ENCODE peak calls at places on chromosomes 6 and 20, in four cellular contexts. U is BJ, D is esophagus squamous epithelium, I is small intestine. C is an unnamed sample. For H3K27me3, the result is how much of the 10 kb centered on the place peaks cover.

GRCh38 chr6:152273638-152274037 is 363.5 kb downstream of the SYNE1 start:
- DNase-seq in U (no peak), D (no peak), I (no peak), C (no peak)

GRCh38 chr20:11234181-11234969 is 560.6 kb upstream of the JAG1 start:
- DNase-seq in U (no peak), D (no peak), I (no peak), C (no peak)

GRCh38 chr20:9628166-9628565 is 113.8 kb downstream of the LAMP5 start:
- DNase-seq in U (no peak), D (no peak), I (no peak), C (no peak)

GRCh38 chr20:41482647-41483552 is 116.3 kb upstream of the EMILIN3 start:
- DNase-seq in U (peak), D (no peak), I (no peak), C (no peak)

GRCh38 chr6:170174124-170174770 is 116.6 kb downstream of the DLL1 start:
- DNase-seq in U (no peak), D (no peak), I (no peak), C (no peak)

GRCh38 chr6:27492776-27493175 is 19.9 kb upstream of the ZNF184 start:
- DNase-seq in U (no peak), D (no peak), I (no peak), C (no peak)

GRCh38 chr6:31042801-31043200 is 32.5 kb downstream of the MUC22 start:
- DNase-seq in U (no peak), D (no peak), I (peak), C (no peak)

GRCh38 chr6:118017301-118017854 is 110.3 kb downstream of the SLC35F1 start:
- DNase-seq in U (no peak), D (no peak), I (no peak), C (no peak)

GRCh38 chr20:13046409-13046808 is 37.6 kb downstream of the SPTLC3 start:
- DNase-seq in U (no peak), D (no peak), I (peak), C (no peak)

GRCh38 chr6:7143161-7143974 is 35.6 kb downstream of the RREB1 start:
- DNase-seq in U (no peak), D (no peak), I (no peak), C (no peak)

GRCh38 chr6:134921980-134922313 is 28.0 kb downstream of the ALDH8A1 start:
- DNase-seq in U (no peak), D (no peak), I (no peak), C (no peak)

GRCh38 chr6:15244605-15245360 is 1.1 kb upstream of the JARID2 start:
- DNase-seq in U (no peak), D (no peak), I (peak), C (peak)

GRCh38 chr20:14717124-14718004 is 380.0 kb upstream of the FLRT3 start:
- DNase-seq in U (no peak), D (no peak), I (peak), C (no peak)

GRCh38 chr20:53069121-53069520 is 97.0 kb downstream of the TSHZ2 start:
- DNase-seq in U (no peak), D (no peak), I (no peak), C (no peak)

GRCh38 chr6:166435574-166435973 is 52.8 kb upstream of the MPC1 start:
- DNase-seq in U (no peak), D (no peak), I (peak), C (peak)

GRCh38 chr6:105771313-105771970 is 314.7 kb upstream of the PRDM1 start:
- DNase-seq in U (no peak), D (no peak), I (no peak), C (no peak)

GRCh38 chr20:59268827-59269226 is 31.6 kb upstream of the EDN3 start:
- DNase-seq in U (no peak), D (no peak), I (no peak), C (no peak)

GRCh38 chr20:6034134-6034969 is 19.5 kb downstream of the LRRN4 start:
- DNase-seq in U (no peak), D (no peak), I (no peak), C (no peak)

GRCh38 chr20:15252289-15252688 is 914.9 kb upstream of the FLRT3 start:
- DNase-seq in U (no peak), D (no peak), I (no peak), C (no peak)

GRCh38 chr20:60266184-60266823 is 308.1 kb downstream of the CDH26 start:
- DNase-seq in U (no peak), D (no peak), I (no peak), C (no peak)

GRCh38 chr6:14851286-14851685 is 394.6 kb upstream of the JARID2 start:
- DNase-seq in U (peak), D (no peak), I (no peak), C (no peak)

GRCh38 chr20:58544301-58544700 is 29.1 kb upstream of the APCDD1L start:
- DNase-seq in U (no peak), D (no peak), I (no peak), C (no peak)

GRCh38 chr6:32936247-32937152 is 4.3 kb downstream of the HLA-DMB start:
- DNase-seq in U (no peak), D (no peak), I (no peak), C (no peak)

GRCh38 chr6:62980093-62980492 is 231.2 kb upstream of the FKBP1C start:
- DNase-seq in U (no peak), D (no peak), I (no peak), C (no peak)

GRCh38 chr6:6803180-6803978 is 214.9 kb downstream of the LY86 start:
- DNase-seq in U (no peak), D (peak), I (peak), C (peak)

GRCh38 chr6:89643411-89643810 is 4.9 kb upstream of the LYRM2 start:
- DNase-seq in U (no peak), D (no peak), I (peak), C (no peak)

GRCh38 chr6:148524509-148524908 is 181.9 kb downstream of the SASH1 start:
- DNase-seq in U (no peak), D (no peak), I (no peak), C (no peak)

GRCh38 chr20:33711446-33711738 is 8.7 kb downstream of the PXMP4 start:
- DNase-seq in U (no peak), D (no peak), I (no peak), C (no peak)

GRCh38 chr20:44200983-44201382 is 9.6 kb downstream of the OSER1 start:
- DNase-seq in U (no peak), D (no peak), I (no peak), C (no peak)

GRCh38 chr20:37760322-37760721 is 66.5 kb downstream of the CTNNBL1 start:
- DNase-seq in U (no peak), D (no peak), I (no peak), C (no peak)

GRCh38 chr6:43897571-43898302 is 127.7 kb downstream of the VEGFA start:
- DNase-seq in U (no peak), D (no peak), I (no peak), C (peak)

GRCh38 chr6:56831334-56831733 is 123.6 kb upstream of the BEND6 start:
- DNase-seq in U (no peak), D (no peak), I (no peak), C (no peak)

GRCh38 chr20:64109831-64110391 is 2.5 kb upstream of the NPBWR2 start:
- DNase-seq in U (no peak), D (no peak), I (no peak), C (peak)

GRCh38 chr6:126786262-126786661 is 332.2 kb upstream of the RSPO3 start:
- DNase-seq in U (no peak), D (no peak), I (no peak), C (no peak)

GRCh38 chr6:146420255-146420654 is 123.4 kb upstream of the RAB32 start:
- DNase-seq in U (no peak), D (no peak), I (no peak), C (no peak)

GRCh38 chr20:43188861-43189613 is 669 bp downstream of the PTPRT start:
- DNase-seq in U (no peak), D (no peak), I (no peak), C (no peak)
- H3K4me3 ChIP-seq in U (no peak), D (no peak), I (no peak), C (no peak)

DNA sequence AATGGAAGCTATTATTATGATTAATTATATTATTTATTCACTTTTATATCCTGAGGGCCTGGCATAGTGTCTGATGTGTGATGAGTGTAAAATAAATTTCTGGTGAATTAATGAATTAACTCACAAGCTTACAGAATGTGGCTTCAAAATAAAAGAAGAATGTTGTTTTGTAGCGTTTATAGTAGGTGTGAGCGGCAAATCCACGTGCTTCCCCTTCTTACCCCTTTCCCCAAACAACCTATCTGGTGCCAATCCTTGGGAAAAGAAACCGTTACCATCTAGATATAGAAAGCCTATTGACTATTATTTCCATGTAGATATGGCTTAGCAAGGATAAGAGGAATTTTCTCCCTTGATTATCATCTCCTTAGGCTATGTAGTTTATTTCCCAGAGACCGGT is 144.6 kb upstream of the CITED2 start:
- DNase-seq in U (no peak), D (no peak), I (no peak), C (no peak)
- H3K27me3 ChIP-seq in U (under half), D (under half), I (under half), C (under half)

GRCh38 chr20:2839732-2840137 is 720 bp downstream of the PCED1A start:
- DNase-seq in U (no peak), D (no peak), I (no peak), C (no peak)

GRCh38 chr20:2840138-2840966 is at the start of the genes PCED1A and VPS16:
- DNase-seq in U (peak), D (peak), I (peak), C (peak)

GRCh38 chr20:2837561-2837960 is 2.9 kb downstream of the PCED1A start:
- DNase-seq in U (no peak), D (no peak), I (no peak), C (no peak)

GRCh38 chr20:2838170-2838797 is 2.2 kb downstream of the PCED1A start:
- DNase-seq in U (no peak), D (no peak), I (no peak), C (no peak)

DNA sequence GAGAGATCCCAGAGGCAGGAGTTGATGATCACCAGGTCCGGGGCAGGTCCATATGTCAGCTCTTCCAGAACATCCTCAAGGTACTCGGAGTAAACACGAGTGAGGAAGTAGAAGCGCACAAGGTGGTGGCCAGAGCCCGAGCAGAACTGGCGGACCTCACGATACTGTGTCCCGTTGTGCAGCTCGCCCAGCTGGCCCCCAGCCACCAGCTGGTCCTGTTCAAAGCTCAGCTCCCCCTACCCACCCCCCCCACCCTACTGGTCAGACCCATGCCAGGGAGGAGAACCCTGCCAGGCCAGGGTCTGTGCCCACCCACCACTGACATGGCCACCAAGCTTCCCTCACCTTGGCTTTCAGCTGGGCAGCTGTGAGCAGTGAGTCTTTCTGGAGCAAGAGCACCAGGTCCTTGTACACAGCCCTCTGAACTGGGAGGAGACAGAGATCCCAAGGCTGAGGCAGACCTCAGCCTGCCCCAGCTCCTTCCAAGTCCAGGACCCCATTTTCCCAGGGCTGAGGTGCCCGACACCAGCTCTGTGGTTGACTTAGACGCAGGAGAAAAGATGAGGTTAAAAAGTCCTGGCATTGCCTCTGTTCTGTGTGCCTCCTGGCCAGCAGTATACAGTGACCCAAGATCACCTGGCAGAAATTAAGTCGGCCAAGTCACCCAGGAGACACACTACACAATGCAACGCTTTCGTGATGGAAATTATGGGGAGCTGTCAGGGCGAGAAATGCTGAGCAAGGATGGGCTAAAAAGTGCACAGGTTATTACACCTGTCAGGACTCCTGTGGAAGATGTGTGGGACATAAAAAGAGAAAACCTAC is 1.4 kb downstream of the PCED1A start:
- DNase-seq in U (no peak), D (no peak), I (no peak), C (no peak)
- H3K4me3 ChIP-seq in U (no peak), D (no peak), I (no peak), C (no peak)

DNA sequence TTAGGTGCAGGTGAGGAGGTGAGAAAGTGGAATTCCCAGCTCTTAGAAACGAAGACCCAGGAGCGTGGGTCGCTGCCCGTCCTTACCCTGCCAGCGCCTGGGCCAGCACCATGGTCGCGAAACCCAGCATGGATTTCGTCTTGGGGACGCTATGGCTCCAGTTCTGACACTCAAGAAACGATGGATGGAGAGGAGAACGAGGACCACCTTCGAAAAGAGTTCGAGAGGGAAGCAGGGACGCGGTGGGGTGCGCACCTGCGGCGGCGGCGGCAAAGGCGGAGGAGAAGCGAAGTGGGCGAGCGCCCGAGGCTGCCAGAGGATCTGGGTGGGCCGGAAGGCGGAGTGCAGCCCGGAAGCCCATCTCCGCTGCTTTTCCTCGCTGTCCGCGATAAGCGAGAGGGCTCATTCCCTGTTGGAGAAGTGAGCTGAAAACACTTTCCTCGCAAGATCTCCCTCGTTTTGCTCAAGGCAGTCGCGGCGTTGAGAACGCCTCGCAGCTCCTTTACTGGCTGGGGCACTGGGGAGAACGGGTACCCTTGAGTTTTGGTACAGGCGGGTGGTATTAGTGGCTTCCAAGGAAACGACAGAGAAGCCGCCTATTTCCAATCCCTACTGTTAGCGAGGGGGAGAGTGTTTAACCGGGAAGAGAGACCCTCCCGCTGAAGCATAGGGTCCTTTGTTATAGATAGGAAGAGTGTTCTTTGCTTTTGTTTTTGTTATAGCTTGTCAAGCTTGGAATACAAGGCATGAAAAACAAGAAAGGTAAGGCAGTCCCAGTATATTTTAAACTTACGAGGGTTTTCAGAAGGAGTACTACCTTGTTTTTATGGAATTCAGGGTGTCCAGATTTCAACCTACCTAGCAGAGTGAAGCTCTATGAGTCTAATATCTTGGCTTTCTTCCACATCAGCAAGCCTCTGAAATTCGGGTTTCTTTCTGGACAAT is 109.5 kb downstream of the TRIM27 start:
- DNase-seq in U (no peak), D (no peak), I (no peak), C (no peak)
- H3K27me3 ChIP-seq in U (under half), D (half or more), I (under half), C (under half)

GRCh38 chr6:135939216-135939610 is 87.7 kb downstream of the PDE7B start:
- DNase-seq in U (no peak), D (no peak), I (no peak), C (no peak)
- H3K4me3 ChIP-seq in U (no peak), D (no peak), I (no peak), C (no peak)

DNA sequence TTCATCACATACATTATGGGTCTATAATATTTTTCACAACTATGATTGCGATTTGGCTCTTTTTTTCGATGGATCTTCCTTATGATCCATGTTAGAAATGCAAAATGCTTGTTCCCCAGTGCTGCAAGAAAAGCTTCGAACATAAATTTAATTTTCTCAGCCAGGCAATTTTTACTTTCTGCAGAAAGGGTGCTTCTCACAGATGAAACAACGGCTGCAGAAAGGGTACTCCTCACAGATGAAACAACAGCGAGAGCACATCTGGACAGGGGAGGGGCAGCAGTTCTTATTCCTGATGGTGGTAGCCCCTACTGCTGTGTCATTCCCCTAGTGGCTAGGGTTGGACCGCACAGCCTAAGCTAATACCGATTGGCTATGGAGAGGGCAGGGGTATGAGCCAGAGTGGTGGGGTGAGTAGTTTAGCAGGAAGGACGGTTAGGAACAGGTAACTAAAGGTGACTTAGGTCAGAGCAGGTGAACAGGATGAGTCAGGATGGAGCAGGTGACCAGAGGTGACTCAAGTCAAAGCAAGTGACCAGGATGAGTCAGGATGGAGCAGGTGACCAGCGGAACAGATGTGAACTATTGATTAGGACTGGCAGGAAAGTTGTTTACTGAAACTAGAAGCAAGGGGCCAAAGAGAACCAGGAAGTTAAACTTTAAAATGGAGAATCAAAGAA is 13.4 kb upstream of the TREML4 start:
- DNase-seq in U (no peak), D (no peak), I (peak), C (no peak)
- H3K27me3 ChIP-seq in U (under half), D (under half), I (under half), C (under half)

GRCh38 chr6:111758608-111759293 is 114.5 kb downstream of the FYN start:
- DNase-seq in U (no peak), D (no peak), I (no peak), C (no peak)
- H3K4me3 ChIP-seq in U (no peak), D (no peak), I (peak), C (peak)

DNA sequence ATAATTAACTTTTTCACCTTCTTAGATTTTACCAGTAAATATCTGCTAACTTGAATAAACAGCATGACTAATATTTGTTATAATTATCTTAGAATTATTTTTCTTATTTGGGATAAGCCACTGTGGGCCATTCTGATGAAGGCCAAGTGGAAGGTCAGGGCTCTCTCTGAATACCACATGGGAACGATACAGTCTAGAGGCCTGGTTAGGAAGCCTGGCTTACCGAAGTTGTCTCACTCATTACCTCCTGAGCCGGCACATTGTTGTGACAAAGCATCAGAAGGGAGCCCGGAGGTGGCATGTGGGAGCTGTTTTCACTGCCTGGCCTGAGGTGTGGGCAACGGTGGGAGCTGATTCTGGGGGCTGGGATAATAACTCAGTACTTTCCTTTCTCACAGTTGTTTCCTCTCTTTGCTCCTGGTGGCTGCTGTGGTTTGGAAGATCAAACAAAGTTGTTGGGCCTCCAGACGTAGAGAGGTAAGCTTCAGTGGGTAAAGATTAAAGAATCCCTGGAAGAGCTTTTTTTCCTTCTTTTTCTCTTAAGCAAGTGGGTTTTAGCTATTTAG is 29.2 kb downstream of the GFRA4 start:
- DNase-seq in U (no peak), D (no peak), I (no peak), C (no peak)
- H3K27me3 ChIP-seq in U (under half), D (under half), I (under half), C (under half)

DNA sequence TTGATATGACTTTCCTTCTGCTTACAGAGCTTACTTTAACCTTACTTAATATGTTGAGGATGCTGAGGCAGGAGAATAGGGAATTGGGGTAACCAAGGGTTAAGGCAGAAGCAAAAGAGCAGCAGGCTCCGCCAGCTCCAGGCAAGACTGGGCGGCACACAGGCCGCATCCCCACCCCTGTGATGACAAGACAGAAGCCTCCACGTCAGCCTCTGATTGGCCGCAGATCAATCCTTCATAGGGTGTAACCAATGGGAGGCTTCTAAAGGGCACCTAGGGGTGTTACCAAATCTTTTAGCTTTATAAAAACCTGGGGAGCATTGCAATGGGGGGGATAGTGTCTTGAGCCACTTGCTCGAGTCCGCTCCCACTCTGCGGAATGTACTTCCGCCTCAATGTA is 106.4 kb downstream of the TAF4 start:
- DNase-seq in U (no peak), D (no peak), I (no peak), C (no peak)
- H3K4me3 ChIP-seq in U (no peak), D (no peak), I (no peak), C (no peak)

C was measured in Peyer's patch.